ENCODE peak calls at places on chromosomes 12 and 14, in nine cellular contexts. H is suprapubic skin, W is stomach, U is AG10803, X is hepatocyte, P is OCI-LY7, M is kidney, C is progenitor cell of endocrine pancreas, A is upper lobe of left lung. I is an unnamed sample.

GRCh38 chr12:12822886-12823285 is 9.7 kb downstream of the DDX47 start:
- DNase-seq in U (no peak), P (no peak), A (no peak), C (no peak), M (no peak), X (no peak), H (no peak), W (no peak), I (no peak)

GRCh38 chr14:89425931-89426330 is 8.9 kb upstream of the FOXN3 start:
- DNase-seq in H (no peak), A (no peak), W (no peak), M (no peak), U (peak), C (no peak), P (no peak), X (peak), I (no peak)

GRCh38 chr14:95319312-95320075 is at the start of gene CLMN:
- DNase-seq in U (peak), H (peak), P (peak), W (peak), A (peak), C (peak), X (peak), M (peak), I (peak)

GRCh38 chr12:101608301-101609133 is 13.7 kb downstream of the MYBPC1 start:
- DNase-seq in W (peak), X (peak), C (peak), P (no peak), U (no peak), A (peak), H (no peak), M (no peak), I (peak)

GRCh38 chr12:98439471-98440164 is 75.8 kb upstream of the TMPO start:
- DNase-seq in C (no peak), U (peak), W (no peak), A (no peak), P (no peak), X (no peak), H (no peak), M (no peak), I (no peak)

GRCh38 chr12:5433081-5433839 is 1.4 kb downstream of the NTF3 start:
- DNase-seq in A (no peak), W (no peak), U (peak), M (peak), P (no peak), X (peak), C (peak), H (no peak), I (no peak)

GRCh38 chr12:109334887-109335286 is 12.8 kb upstream of the MYO1H start:
- DNase-seq in U (no peak), M (no peak), H (no peak), A (no peak), P (no peak), X (no peak), W (no peak), C (no peak), I (no peak)

GRCh38 chr14:35174342-35174741 is 52.0 kb downstream of the PRORP start:
- DNase-seq in H (no peak), P (no peak), W (no peak), U (no peak), A (no peak), C (no peak), M (no peak), X (no peak), I (no peak)

GRCh38 chr12:99413751-99414150 is 233.8 kb upstream of the GARIN6 start:
- DNase-seq in M (no peak), C (no peak), W (no peak), P (peak), X (no peak), H (no peak), A (no peak), U (no peak), I (no peak)

GRCh38 chr12:12779529-12779928 is 5.9 kb upstream of the APOLD1 start:
- DNase-seq in U (peak), C (no peak), X (peak), M (no peak), H (no peak), W (no peak), A (no peak), P (no peak), I (no peak)

GRCh38 chr12:117282490-117282889 is 78.9 kb downstream of the NOS1 start:
- DNase-seq in X (no peak), W (no peak), U (no peak), M (no peak), A (no peak), H (no peak), C (no peak), P (no peak), I (no peak)

GRCh38 chr14:77862154-77862783 is 62.4 kb downstream of the ADCK1 start:
- DNase-seq in U (peak), X (peak), C (peak), P (peak), W (peak), M (peak), H (peak), A (peak), I (peak)

GRCh38 chr14:101469382-101470251 is 91.7 kb upstream of the DIO3 start:
- DNase-seq in M (peak), A (no peak), C (no peak), H (peak), W (peak), X (no peak), U (no peak), P (no peak), I (no peak)

GRCh38 chr14:30966415-30967363 is 58.8 kb upstream of the AP4S1 start:
- DNase-seq in A (no peak), C (no peak), M (no peak), H (no peak), W (no peak), U (no peak), X (no peak), P (no peak), I (no peak)

GRCh38 chr12:12333407-12333831 is 16.6 kb downstream of the MANSC1 start:
- DNase-seq in M (no peak), A (no peak), W (peak), U (no peak), X (no peak), C (no peak), P (no peak), H (no peak), I (peak)

GRCh38 chr12:91685917-91686316 is 459.7 kb downstream of the BTG1 start:
- DNase-seq in M (no peak), U (peak), A (no peak), W (no peak), C (no peak), P (no peak), H (no peak), X (no peak), I (no peak)

GRCh38 chr12:11228268-11228879 is 41.1 kb downstream of the PRB3 start:
- DNase-seq in W (peak), A (peak), P (peak), M (no peak), H (no peak), C (peak), X (peak), U (peak), I (peak)

GRCh38 chr14:59439256-59440015 is 25.7 kb downstream of the GPR135 start:
- DNase-seq in W (no peak), X (no peak), M (no peak), H (no peak), P (no peak), A (no peak), U (peak), C (no peak), I (no peak)

GRCh38 chr14:101876539-101876938 is 87.8 kb upstream of the DYNC1H1 start:
- DNase-seq in W (peak), H (peak), X (peak), P (peak), M (no peak), A (peak), U (peak), C (no peak), I (no peak)

GRCh38 chr12:45276154-45276553 is 60.3 kb downstream of the ANO6 start:
- DNase-seq in X (no peak), W (no peak), C (no peak), H (no peak), P (no peak), A (no peak), M (no peak), U (no peak), I (no peak)

GRCh38 chr14:88554458-88555286 is at the start of gene PTPN21:
- DNase-seq in P (no peak), X (peak), A (peak), H (peak), M (peak), C (peak), W (peak), U (peak), I (peak)

GRCh38 chr14:93969082-93969828 is 7.1 kb downstream of the ASB2 start:
- DNase-seq in M (peak), U (no peak), X (no peak), C (no peak), H (no peak), P (peak), W (no peak), A (no peak), I (no peak)

GRCh38 chr12:96368233-96368632 is 32.0 kb downstream of the CDK17 start:
- DNase-seq in P (no peak), W (no peak), H (no peak), C (no peak), A (no peak), X (no peak), M (no peak), U (no peak), I (no peak)

GRCh38 chr12:115474525-115475353 is 790.8 kb upstream of the TBX3 start:
- DNase-seq in C (no peak), W (peak), A (no peak), X (peak), U (no peak), P (no peak), M (no peak), H (no peak), I (no peak)

GRCh38 chr14:90758959-90759358 is 57.3 kb downstream of the TTC7B start:
- DNase-seq in H (peak), M (peak), A (peak), P (peak), C (no peak), U (peak), X (no peak), W (peak), I (no peak)

GRCh38 chr14:64541261-64541970 is 875 bp downstream of the HSPA2 start:
- DNase-seq in H (peak), W (no peak), P (no peak), C (no peak), X (no peak), U (peak), A (no peak), M (peak), I (no peak)

GRCh38 chr12:96986883-96987523 is 79.9 kb downstream of the NEDD1 start:
- DNase-seq in M (no peak), H (no peak), W (no peak), A (no peak), C (no peak), U (peak), X (peak), P (peak), I (peak)

GRCh38 chr14:94042433-94043091 is 16.4 kb downstream of the OTUB2 start:
- DNase-seq in P (no peak), W (no peak), X (no peak), H (peak), U (no peak), A (no peak), M (no peak), C (no peak), I (no peak)

GRCh38 chr14:31435276-31435675 is 14.9 kb upstream of the HEATR5A start:
- DNase-seq in X (no peak), H (no peak), M (no peak), W (no peak), C (no peak), U (peak), P (no peak), A (no peak), I (no peak)

GRCh38 chr12:2752676-2753371 is 41.9 kb upstream of the FKBP4 start:
- DNase-seq in P (no peak), U (peak), C (peak), H (no peak), A (peak), M (peak), X (peak), W (peak), I (peak)

GRCh38 chr14:82710257-82710841 is 1176.7 kb upstream of the SEL1L start:
- DNase-seq in C (peak), W (peak), P (peak), M (no peak), U (peak), H (no peak), X (peak), A (peak), I (peak)

GRCh38 chr14:79186523-79186922 is 1016.4 kb downstream of the NRXN3 start:
- DNase-seq in M (no peak), A (no peak), X (no peak), H (no peak), U (no peak), W (no peak), C (no peak), P (no peak), I (no peak)

GRCh38 chr14:57277062-57277461 is 8.3 kb downstream of the AP5M1 start:
- DNase-seq in C (no peak), M (no peak), H (no peak), A (no peak), U (no peak), X (no peak), P (no peak), W (no peak), I (no peak)

GRCh38 chr12:65948320-65949008 is 124.2 kb downstream of the HMGA2 start:
- DNase-seq in X (peak), P (no peak), C (no peak), W (peak), U (peak), H (peak), A (peak), M (peak), I (peak)

GRCh38 chr12:450438-450837 is 9.3 kb upstream of the B4GALNT3 start:
- DNase-seq in C (no peak), A (no peak), H (no peak), M (no peak), U (no peak), W (peak), P (no peak), X (peak), I (no peak)

GRCh38 chr12:449203-449602 is 10.5 kb upstream of the B4GALNT3 start:
- DNase-seq in A (no peak), X (no peak), C (no peak), H (no peak), P (no peak), M (no peak), W (no peak), U (no peak), I (no peak)

GRCh38 chr12:457676-458075 is 2.1 kb upstream of the B4GALNT3 start:
- DNase-seq in C (no peak), M (no peak), H (no peak), U (no peak), W (no peak), X (no peak), A (no peak), P (no peak), I (no peak)

GRCh38 chr12:455821-456220 is 3.9 kb upstream of the B4GALNT3 start:
- DNase-seq in M (no peak), U (no peak), A (no peak), X (no peak), C (no peak), W (no peak), H (no peak), P (no peak), I (no peak)

DNA sequence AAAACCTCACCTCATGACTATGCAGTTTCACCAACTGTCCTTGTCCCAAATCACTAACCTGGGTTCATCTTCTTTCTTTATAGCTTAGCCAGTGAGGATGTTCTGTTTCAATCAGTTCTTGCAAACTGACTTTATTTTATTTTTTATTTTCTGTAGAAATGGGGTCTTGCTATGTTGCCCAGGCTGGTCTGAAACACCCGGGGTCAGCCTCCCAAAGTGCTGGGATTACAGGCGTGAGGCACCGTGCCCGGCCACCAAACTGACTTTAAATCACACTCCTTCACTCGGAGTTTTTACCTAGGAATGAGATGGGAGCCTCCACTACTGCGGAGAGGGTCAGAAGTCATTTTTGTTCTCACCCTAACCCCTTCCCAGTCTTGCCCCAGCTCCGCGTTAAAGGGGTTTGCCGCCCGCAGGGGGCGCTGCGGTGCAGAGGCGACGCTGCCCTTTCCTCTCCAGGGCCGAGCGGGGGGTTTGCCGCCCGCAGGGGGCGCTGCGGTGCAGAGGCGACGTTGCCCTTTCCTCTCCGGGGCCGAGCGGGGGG is 7.0 kb upstream of the B4GALNT3 start:
- DNase-seq in H (no peak), W (peak), M (no peak), A (peak), U (no peak), C (no peak), X (no peak), P (peak), I (no peak)
- TF ChIP-seq CTCF in H (no peak), W (no peak), M (no peak), A (peak), U (peak), C (no peak), X (no peak), P (no peak), I (no peak)

DNA sequence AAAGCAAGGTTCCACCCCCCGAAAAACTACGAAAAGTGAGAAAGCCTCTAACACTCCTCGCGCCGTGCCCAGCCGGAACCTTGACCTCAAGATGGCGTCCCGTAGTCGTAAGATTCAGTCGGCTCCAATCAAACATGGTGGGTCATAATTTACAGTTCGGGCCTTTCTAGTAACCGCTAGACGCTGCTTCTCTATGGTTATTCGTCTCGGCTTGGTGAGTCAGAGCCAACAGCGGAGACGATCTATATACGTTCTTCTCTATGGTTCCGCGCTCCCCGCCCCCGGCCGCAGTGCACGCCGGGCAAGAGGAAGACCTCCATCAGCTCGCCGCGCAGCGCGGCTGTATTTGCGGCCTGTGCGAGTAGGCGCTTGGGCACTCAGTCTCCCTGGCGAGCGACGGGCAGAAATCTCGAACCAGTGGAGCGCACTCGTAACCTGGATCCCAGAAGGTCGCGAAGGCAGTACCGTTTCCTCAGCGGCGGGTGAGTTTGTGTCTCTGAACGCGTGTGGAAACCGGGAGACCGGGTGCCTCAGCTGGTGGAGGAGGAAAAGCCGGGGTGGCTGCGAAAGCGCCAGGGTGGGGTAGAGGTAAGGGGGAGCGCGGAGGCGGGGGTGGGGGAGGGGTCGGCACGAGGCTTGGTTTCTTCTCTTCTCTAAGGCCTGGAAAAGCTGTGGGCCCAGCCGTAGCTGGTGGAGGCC is at the start of gene RBM25:
- DNase-seq in A (peak), M (peak), C (peak), W (peak), P (peak), H (peak), X (peak), U (peak), I (peak)
- TF ChIP-seq CTCF in A (no peak), M (no peak), C (no peak), W (no peak), P (no peak), H (no peak), X (no peak), U (no peak), I (no peak)

DNA sequence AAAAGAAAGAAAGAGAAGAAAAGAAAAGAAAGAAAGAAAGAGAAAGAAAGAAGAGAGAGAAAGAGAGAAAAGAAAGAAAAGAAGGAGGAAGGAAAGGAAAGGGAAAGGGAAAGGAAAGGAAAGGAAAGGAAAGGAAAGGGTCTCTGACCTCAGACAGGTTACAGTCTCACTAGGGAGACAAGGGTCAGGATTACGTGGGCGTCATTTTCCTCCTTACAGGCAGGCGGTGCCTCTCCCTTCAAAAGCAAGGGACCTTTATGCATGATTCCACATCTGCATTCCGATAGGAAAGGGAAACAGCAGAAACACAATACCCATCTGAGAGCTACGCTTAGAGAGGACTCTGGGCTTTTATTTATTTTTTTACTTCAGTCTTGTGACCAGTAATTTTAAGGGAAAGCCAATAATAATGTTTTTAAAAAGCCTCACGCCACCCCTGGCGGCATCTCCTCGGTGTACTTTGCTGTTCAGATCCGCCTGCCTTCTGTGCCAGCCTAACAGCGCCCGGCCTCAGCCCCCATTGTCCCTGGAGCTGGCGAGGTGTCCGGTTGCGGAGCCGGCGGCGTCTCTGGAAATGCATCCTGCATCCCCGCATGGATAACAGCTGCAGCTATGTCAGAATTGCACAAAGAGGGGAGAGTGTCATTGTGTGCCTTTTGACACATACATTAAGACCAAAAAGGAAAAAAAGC is 882 bp upstream of the HIP1R start:
- DNase-seq in W (peak), X (peak), P (no peak), C (peak), A (peak), H (peak), M (peak), U (peak), I (peak)
- TF ChIP-seq CTCF in W (no peak), X (no peak), P (peak), C (peak), A (no peak), H (no peak), M (no peak), U (peak), I (no peak)

GRCh38 chr14:60642790-60643397 is 6.4 kb downstream of the SIX1 start:
- DNase-seq in M (peak), U (no peak), X (no peak), C (no peak), H (no peak), W (no peak), A (no peak), P (no peak), I (no peak)

GRCh38 chr14:60642270-60642789 is 6.9 kb downstream of the SIX1 start:
- DNase-seq in W (no peak), H (no peak), P (no peak), A (no peak), X (peak), C (peak), M (peak), U (no peak), I (no peak)

GRCh38 chr14:60643443-60644402 is 5.6 kb downstream of the SIX1 start:
- DNase-seq in U (peak), C (no peak), P (no peak), W (no peak), A (no peak), M (no peak), X (peak), H (no peak), I (no peak)

GRCh38 chr14:60640859-60641721 is 8.2 kb downstream of the SIX1 start:
- DNase-seq in P (no peak), A (no peak), W (no peak), H (no peak), U (no peak), X (no peak), M (no peak), C (no peak), I (no peak)

DNA sequence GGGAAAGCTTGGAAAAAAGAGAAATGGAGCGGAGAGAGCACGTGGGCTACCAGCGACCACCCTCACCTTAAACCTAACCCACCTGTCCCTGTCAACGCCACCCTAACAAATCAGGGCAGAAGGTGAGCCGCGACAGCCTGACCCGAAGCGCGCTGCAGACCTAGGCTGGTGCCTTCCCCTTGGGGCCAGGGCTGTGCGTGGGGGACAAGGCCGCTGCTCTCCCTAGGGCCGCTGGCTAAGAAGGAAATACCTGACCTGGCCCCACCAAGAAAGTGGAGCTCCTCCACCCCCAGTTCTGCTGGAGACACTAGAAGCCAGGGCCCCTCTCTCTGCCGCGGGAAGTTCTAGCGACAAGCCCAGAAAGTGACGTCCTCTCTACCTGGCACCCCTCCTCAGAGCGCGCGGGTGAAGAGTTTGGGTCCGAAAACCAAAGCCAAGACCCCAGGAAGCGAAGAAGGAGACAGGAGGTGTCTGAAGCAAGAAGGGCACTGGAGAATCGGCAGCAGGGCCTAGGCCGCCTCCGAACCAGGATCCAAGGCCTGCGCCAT is 7.5 kb downstream of the SIX1 start:
- DNase-seq in X (no peak), W (no peak), U (no peak), C (no peak), H (no peak), P (no peak), M (peak), A (no peak), I (no peak)
- TF ChIP-seq CTCF in X (no peak), W (no peak), U (no peak), C (no peak), H (no peak), P (no peak), M (no peak), A (no peak), I (no peak)